ENCODE peak calls at places on chromosomes 7 and 10, in seven cellular contexts. Q is AG04450; P is right lobe of liver; K is heart right ventricle; L is CD8-positive, alpha-beta T cell; A is kidney epithelial cell; O is cardiac fibroblast. Z is an unnamed sample.

GRCh38 chr7:11341285-11341944 is 367.7 kb downstream of the PHF14 start:
- DNase-seq in A (no peak), O (peak; percentile 57), K (no peak), Q (no peak), P (no peak), L (no peak), Z (no peak)

GRCh38 chr7:95155965-95156364 is 168.4 kb downstream of the PON1 start:
- DNase-seq in Q (no peak), A (no peak), L (no peak), K (no peak), P (no peak), O (no peak), Z (no peak)

GRCh38 chr7:77455334-77455733 is 39.2 kb upstream of the GSAP start:
- DNase-seq in P (no peak), Q (peak; percentile 79), A (peak; percentile 56), O (peak; percentile 98), K (peak; percentile 43), L (no peak), Z (peak; percentile 98)

GRCh38 chr7:30503273-30504212 is 1.1 kb downstream of the GGCT start:
- DNase-seq in K (no peak), O (peak; percentile 14), A (no peak), P (no peak), L (no peak), Q (no peak), Z (no peak)

GRCh38 chr10:105068497-105068896 is 427.4 kb downstream of the SORCS3 start:
- DNase-seq in P (no peak), Q (no peak), K (no peak), A (no peak), L (no peak), O (no peak), Z (peak; percentile 41)

GRCh38 chr7:104306788-104307187 is 21.6 kb upstream of the LHFPL3 start:
- DNase-seq in O (no peak), P (no peak), Q (no peak), K (no peak), A (no peak), L (no peak), Z (no peak)

GRCh38 chr10:99484626-99485581 is 47.8 kb upstream of the NKX2-3 start:
- DNase-seq in K (no peak), Q (no peak), L (no peak), P (no peak), O (no peak), A (no peak), Z (no peak)

GRCh38 chr10:28367865-28368541 is 65.1 kb upstream of the MPP7 start:
- DNase-seq in A (no peak), P (no peak), O (no peak), K (no peak), Q (no peak), L (peak; percentile 48), Z (no peak)

GRCh38 chr7:69748530-69748929 is 150.3 kb downstream of the AUTS2 start:
- DNase-seq in A (no peak), O (no peak), K (no peak), Q (no peak), P (no peak), L (no peak), Z (no peak)

GRCh38 chr7:71652551-71652950 is 520.6 kb downstream of the GALNT17 start:
- DNase-seq in P (no peak), L (no peak), K (no peak), Q (no peak), A (no peak), O (no peak), Z (no peak)

GRCh38 chr10:114749014-114749413 is 72.6 kb upstream of the FHIP2A start:
- DNase-seq in K (no peak), L (no peak), Q (no peak), P (no peak), A (no peak), O (no peak), Z (no peak)

GRCh38 chr10:113895018-113895417 is 40.6 kb downstream of the NHLRC2 start:
- DNase-seq in P (no peak), K (no peak), O (peak; percentile 73), Q (no peak), L (no peak), A (peak; percentile 28), Z (peak; percentile 52)

GRCh38 chr7:104978460-104978859 is 35.5 kb upstream of the KMT2E start:
- DNase-seq in O (no peak), K (no peak), P (no peak), Q (no peak), L (no peak), A (no peak), Z (peak; percentile 34)

GRCh38 chr7:135362871-135363270 is 129.2 kb downstream of the STRA8 start:
- DNase-seq in K (no peak), O (no peak), L (no peak), A (no peak), Q (no peak), P (no peak), Z (no peak)

GRCh38 chr7:77223261-77223660 is 23.6 kb upstream of the FGL2 start:
- DNase-seq in P (no peak), L (no peak), A (no peak), O (no peak), K (no peak), Q (no peak), Z (no peak)

GRCh38 chr7:8114175-8114574 is 145.6 kb downstream of the GLCCI1 start:
- DNase-seq in A (no peak), Q (no peak), L (no peak), O (no peak), K (no peak), P (no peak), Z (no peak)

GRCh38 chr10:79608505-79609375 is 2.0 kb upstream of the SFTPA1 start:
- DNase-seq in O (peak; percentile 24), P (no peak), Q (no peak), L (no peak), A (no peak), K (peak; percentile 38), Z (peak; percentile 54)

GRCh38 chr10:124686707-124687376 is 57.3 kb downstream of the FAM53B start:
- DNase-seq in K (peak; percentile 45), L (no peak), A (no peak), O (no peak), P (no peak), Q (no peak), Z (no peak)

GRCh38 chr7:77783540-77783939 is 14.7 kb downstream of the TMEM60 start:
- DNase-seq in L (no peak), A (no peak), O (no peak), Q (no peak), K (no peak), P (no peak), Z (no peak)

GRCh38 chr10:60434418-60435046 is 44.9 kb upstream of the ANK3 start:
- DNase-seq in K (no peak), A (no peak), L (no peak), Q (no peak), O (peak; percentile 85), P (no peak), Z (peak; percentile 39)

DNA sequence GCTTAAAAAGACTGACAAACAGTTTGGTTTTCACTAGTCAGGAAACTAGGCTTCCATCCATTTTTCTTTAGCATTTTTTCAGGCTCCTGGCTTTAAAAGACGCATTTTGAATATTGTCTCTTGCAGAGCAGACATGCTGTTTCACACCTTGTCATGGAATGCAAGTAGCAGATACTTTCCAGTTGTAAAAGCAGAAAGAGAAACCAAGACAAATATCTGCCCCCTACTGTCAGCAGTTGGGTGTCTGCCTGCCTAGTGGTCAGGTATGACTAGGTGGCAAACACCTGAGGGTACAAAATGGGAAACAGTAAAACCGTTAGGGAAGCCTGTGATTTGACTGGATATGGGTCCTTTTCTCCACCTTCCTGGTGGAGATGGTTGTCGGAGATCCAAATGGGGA is 139.8 kb downstream of the CCDC71L start:
- DNase-seq in O (no peak), P (no peak), K (no peak), L (no peak), A (no peak), Q (no peak), Z (no peak)
- TF ChIP-seq CTCF in O (no peak), P (no peak), K (no peak), L (no peak), A (peak; percentile 12), Q (no peak), Z (no peak)

GRCh38 chr10:89683911-89684310 is 17.5 kb upstream of the KIF20B start:
- DNase-seq in K (no peak), A (no peak), O (no peak), P (no peak), Q (no peak), L (no peak), Z (no peak)
- H3K4me3 ChIP-seq in K (no peak overlapping the region), A (no peak overlapping the region), O (no peak overlapping the region), P (no peak overlapping the region), Q (no peak overlapping the region), L (no peak overlapping the region), Z (no peak overlapping the region)

GRCh38 chr7:133778472-133778871 is 348.7 kb upstream of the LRGUK start:
- DNase-seq in K (no peak), O (no peak), A (no peak), Q (no peak), L (no peak), P (no peak), Z (no peak)
- TF ChIP-seq CTCF in K (no peak), O (no peak), A (no peak), Q (no peak), L (no peak), P (no peak), Z (no peak)

GRCh38 chr7:114086906-114087651 is 168.3 kb upstream of the PPP1R3A start:
- DNase-seq in O (peak; percentile 25), A (no peak), Q (no peak), P (peak; percentile 65), L (no peak), K (no peak), Z (peak; percentile 69)

GRCh38 chr7:114086491-114086905 is 167.7 kb upstream of the PPP1R3A start:
- DNase-seq in O (no peak), P (peak; percentile 63), Q (no peak), L (no peak), K (no peak), A (no peak), Z (no peak)

GRCh38 chr7:114085592-114086490 is 167.0 kb upstream of the PPP1R3A start:
- DNase-seq in A (peak; percentile 18), L (no peak), O (peak; percentile 43), K (peak; percentile 69), P (peak; percentile 90), Q (peak; percentile 60), Z (peak; percentile 90)

GRCh38 chr7:114087674-114088539 is 169.1 kb upstream of the PPP1R3A start:
- DNase-seq in O (no peak), Q (no peak), K (no peak), P (peak; percentile 46), L (no peak), A (no peak), Z (peak; percentile 13)

DNA sequence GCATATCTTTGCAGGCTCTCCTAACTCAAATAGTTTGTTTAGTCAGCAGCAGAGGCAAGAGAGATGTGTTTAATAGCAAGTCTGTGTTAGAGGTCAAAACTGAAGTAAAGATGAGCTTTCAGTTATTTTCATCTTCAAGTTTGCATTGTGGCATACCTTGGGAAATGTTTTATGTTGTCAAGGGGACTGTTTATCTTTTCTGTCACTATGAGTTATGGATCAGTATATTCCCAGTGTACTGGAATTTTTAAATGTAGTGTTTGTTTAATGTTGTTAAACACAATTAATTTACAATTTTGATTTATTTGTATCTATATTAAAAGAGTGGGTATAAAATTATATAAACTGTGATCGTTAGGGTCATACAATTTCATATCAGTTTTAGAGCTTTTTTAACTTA is 169.7 kb upstream of the PPP1R3A start:
- DNase-seq in A (no peak), P (no peak), K (no peak), O (no peak), Q (no peak), L (no peak), Z (no peak)
- H3K4me3 ChIP-seq in A (no peak overlapping the region), P (peak overlapping the region; percentile 66), K (peak overlapping the region; percentile 60), O (no peak overlapping the region), Q (no peak overlapping the region), L (no peak overlapping the region), Z (peak overlapping the region; percentile 96)

GRCh38 chr7:129502708-129503685 is 666 bp downstream of the SMKR1 start:
- DNase-seq in P (peak; percentile 23), Q (no peak), A (no peak), L (no peak), K (no peak), O (no peak), Z (peak; percentile 25)
- TF ChIP-seq CTCF in P (no peak), Q (no peak), A (peak; percentile 20), L (no peak), K (no peak), O (no peak), Z (peak; percentile 10)